ENCODE peak calls at places on chromosomes 16 and 17, in six cellular contexts. One of them, this sample, is unnamed.

GRCh38 chr17:50130778-50131317 is 888 bp upstream of the SAMD14 start:
- DNase-seq in gastrocnemius medialis: no peak
- DNase-seq in OCI-LY7: no peak
- DNase-seq in HEK293T: no peak
- DNase-seq in M059J: no peak
- DNase-seq in naive thymus-derived CD8-positive, alpha-beta T cell: no peak
- DNase-seq in this sample: no peak

GRCh38 chr17:47905221-47905733 is 9.2 kb downstream of the SP2 start:
- DNase-seq in gastrocnemius medialis: peak
- DNase-seq in OCI-LY7: no peak
- DNase-seq in HEK293T: no peak
- DNase-seq in M059J: peak
- DNase-seq in naive thymus-derived CD8-positive, alpha-beta T cell: no peak
- DNase-seq in this sample: no peak

GRCh38 chr17:57708401-57708800 is 36.7 kb downstream of the CCDC182 start:
- DNase-seq in gastrocnemius medialis: no peak
- DNase-seq in OCI-LY7: no peak
- DNase-seq in HEK293T: peak
- DNase-seq in M059J: no peak
- DNase-seq in naive thymus-derived CD8-positive, alpha-beta T cell: no peak
- DNase-seq in this sample: no peak

GRCh38 chr17:27206447-27206846 is 87.5 kb upstream of the WSB1 start:
- DNase-seq in gastrocnemius medialis: no peak
- DNase-seq in OCI-LY7: peak
- DNase-seq in HEK293T: peak
- DNase-seq in M059J: peak
- DNase-seq in naive thymus-derived CD8-positive, alpha-beta T cell: no peak
- DNase-seq in this sample: peak

GRCh38 chr16:85321856-85322271 is 209.6 kb upstream of the CIBAR2 start:
- DNase-seq in gastrocnemius medialis: peak
- DNase-seq in OCI-LY7: no peak
- DNase-seq in HEK293T: no peak
- DNase-seq in M059J: peak
- DNase-seq in naive thymus-derived CD8-positive, alpha-beta T cell: no peak
- DNase-seq in this sample: no peak

GRCh38 chr17:40803617-40804082 is 3.9 kb upstream of the KRT28 start:
- DNase-seq in gastrocnemius medialis: peak
- DNase-seq in OCI-LY7: peak
- DNase-seq in HEK293T: peak
- DNase-seq in M059J: peak
- DNase-seq in naive thymus-derived CD8-positive, alpha-beta T cell: peak
- DNase-seq in this sample: peak

GRCh38 chr17:3418222-3418621 is 7.1 kb downstream of the OR3A3 start:
- DNase-seq in gastrocnemius medialis: no peak
- DNase-seq in OCI-LY7: no peak
- DNase-seq in HEK293T: no peak
- DNase-seq in M059J: no peak
- DNase-seq in naive thymus-derived CD8-positive, alpha-beta T cell: no peak
- DNase-seq in this sample: no peak

GRCh38 chr17:46851029-46851741 is at the start of gene WNT9B:
- DNase-seq in gastrocnemius medialis: no peak
- DNase-seq in OCI-LY7: no peak
- DNase-seq in HEK293T: peak
- DNase-seq in M059J: no peak
- DNase-seq in naive thymus-derived CD8-positive, alpha-beta T cell: peak
- DNase-seq in this sample: no peak

GRCh38 chr16:85557083-85557975 is 55.8 kb upstream of the GSE1 start:
- DNase-seq in gastrocnemius medialis: no peak
- DNase-seq in OCI-LY7: peak
- DNase-seq in HEK293T: peak
- DNase-seq in M059J: peak
- DNase-seq in naive thymus-derived CD8-positive, alpha-beta T cell: peak
- DNase-seq in this sample: no peak

GRCh38 chr16:48385272-48385953 is at the start of gene SIAH1:
- DNase-seq in gastrocnemius medialis: peak
- DNase-seq in OCI-LY7: peak
- DNase-seq in HEK293T: peak
- DNase-seq in M059J: peak
- DNase-seq in naive thymus-derived CD8-positive, alpha-beta T cell: peak
- DNase-seq in this sample: peak

GRCh38 chr16:11534262-11534661 is 52.5 kb downstream of the LITAF start:
- DNase-seq in gastrocnemius medialis: no peak
- DNase-seq in OCI-LY7: no peak
- DNase-seq in HEK293T: no peak
- DNase-seq in M059J: peak
- DNase-seq in naive thymus-derived CD8-positive, alpha-beta T cell: no peak
- DNase-seq in this sample: no peak

GRCh38 chr17:42459983-42460300 is 1.3 kb downstream of the ATP6V0A1 start:
- DNase-seq in gastrocnemius medialis: no peak
- DNase-seq in OCI-LY7: peak
- DNase-seq in HEK293T: peak
- DNase-seq in M059J: peak
- DNase-seq in naive thymus-derived CD8-positive, alpha-beta T cell: no peak
- DNase-seq in this sample: peak

GRCh38 chr17:68777243-68777855 is 176.2 kb upstream of the FAM20A start:
- DNase-seq in gastrocnemius medialis: peak
- DNase-seq in OCI-LY7: peak
- DNase-seq in HEK293T: peak
- DNase-seq in M059J: peak
- DNase-seq in naive thymus-derived CD8-positive, alpha-beta T cell: peak
- DNase-seq in this sample: peak

GRCh38 chr17:75784473-75785015 is at the start of gene UNK:
- DNase-seq in gastrocnemius medialis: peak
- DNase-seq in OCI-LY7: peak
- DNase-seq in HEK293T: peak
- DNase-seq in M059J: peak
- DNase-seq in naive thymus-derived CD8-positive, alpha-beta T cell: peak
- DNase-seq in this sample: peak

GRCh38 chr17:72416054-72416691 is 295.4 kb downstream of the SOX9 start:
- DNase-seq in gastrocnemius medialis: no peak
- DNase-seq in OCI-LY7: no peak
- DNase-seq in HEK293T: no peak
- DNase-seq in M059J: no peak
- DNase-seq in naive thymus-derived CD8-positive, alpha-beta T cell: no peak
- DNase-seq in this sample: no peak

GRCh38 chr16:35744084-35744483 is 2284.7 kb downstream of the TP53TG3F start:
- DNase-seq in gastrocnemius medialis: no peak
- DNase-seq in OCI-LY7: no peak
- DNase-seq in HEK293T: no peak
- DNase-seq in M059J: no peak
- DNase-seq in naive thymus-derived CD8-positive, alpha-beta T cell: no peak
- DNase-seq in this sample: no peak

GRCh38 chr17:77479817-77480508 is 339.2 kb downstream of the SEC14L1 start:
- DNase-seq in gastrocnemius medialis: no peak
- DNase-seq in OCI-LY7: peak
- DNase-seq in HEK293T: no peak
- DNase-seq in M059J: no peak
- DNase-seq in naive thymus-derived CD8-positive, alpha-beta T cell: no peak
- DNase-seq in this sample: no peak

GRCh38 chr17:47692895-47693666 is 880 bp upstream of the TBKBP1 start:
- DNase-seq in gastrocnemius medialis: no peak
- DNase-seq in OCI-LY7: peak
- DNase-seq in HEK293T: no peak
- DNase-seq in M059J: no peak
- DNase-seq in naive thymus-derived CD8-positive, alpha-beta T cell: no peak
- DNase-seq in this sample: no peak

GRCh38 chr17:68197091-68197996 is 50.5 kb upstream of the AMZ2 start:
- DNase-seq in gastrocnemius medialis: no peak
- DNase-seq in OCI-LY7: no peak
- DNase-seq in HEK293T: no peak
- DNase-seq in M059J: no peak
- DNase-seq in naive thymus-derived CD8-positive, alpha-beta T cell: no peak
- DNase-seq in this sample: no peak

GRCh38 chr16:74650966-74651567 is 15.6 kb downstream of the RFWD3 start:
- DNase-seq in gastrocnemius medialis: no peak
- DNase-seq in OCI-LY7: peak
- DNase-seq in HEK293T: no peak
- DNase-seq in M059J: no peak
- DNase-seq in naive thymus-derived CD8-positive, alpha-beta T cell: no peak
- DNase-seq in this sample: no peak

GRCh38 chr16:49608801-49609200 is 235.2 kb downstream of the C16orf78 start:
- DNase-seq in gastrocnemius medialis: no peak
- DNase-seq in OCI-LY7: peak
- DNase-seq in HEK293T: no peak
- DNase-seq in M059J: peak
- DNase-seq in naive thymus-derived CD8-positive, alpha-beta T cell: no peak
- DNase-seq in this sample: no peak

GRCh38 chr16:77840623-77841274 is 52.4 kb downstream of the VAT1L start:
- DNase-seq in gastrocnemius medialis: no peak
- DNase-seq in OCI-LY7: no peak
- DNase-seq in HEK293T: no peak
- DNase-seq in M059J: no peak
- DNase-seq in naive thymus-derived CD8-positive, alpha-beta T cell: no peak
- DNase-seq in this sample: no peak

GRCh38 chr16:19382887-19383816 is 34.5 kb upstream of the TMC5 start:
- DNase-seq in gastrocnemius medialis: no peak
- DNase-seq in OCI-LY7: no peak
- DNase-seq in HEK293T: peak
- DNase-seq in M059J: peak
- DNase-seq in naive thymus-derived CD8-positive, alpha-beta T cell: no peak
- DNase-seq in this sample: no peak